ENCODE peak calls at places on chromosomes 3 and 15, in five cellular contexts. P is A549, W is K562, N is HepG2, E is GM12878. S is an unnamed sample.

GRCh38 chr3:36650271-36650671 is 114.1 kb downstream of the DCLK3 start:
- DNase-seq in P (no peak), W (no peak), N (no peak), E (no peak), S (no peak)

GRCh38 chr3:123334056-123334455 is 114.8 kb downstream of the ADCY5 start:
- DNase-seq in P (no peak), W (no peak), N (no peak), E (no peak), S (no peak)

GRCh38 chr15:27449940-27450339 is 479.0 kb downstream of the GABRG3 start:
- DNase-seq in P (no peak), W (no peak), N (no peak), E (no peak), S (no peak)

GRCh38 chr15:99145778-99146177 is 40.9 kb downstream of the SYNM start:
- DNase-seq in P (no peak), W (no peak), N (no peak), E (no peak), S (no peak)

GRCh38 chr3:49533031-49533430 is 21.2 kb upstream of the BSN start:
- DNase-seq in P (no peak), W (no peak), N (no peak), E (no peak), S (no peak)

GRCh38 chr3:152729906-152730305 is 105.0 kb upstream of the P2RY1 start:
- DNase-seq in P (no peak), W (no peak), N (no peak), E (no peak), S (no peak)

GRCh38 chr3:46030626-46031025 is 3.3 kb upstream of the XCR1 start:
- DNase-seq in P (no peak), W (no peak), N (no peak), E (no peak), S (no peak)

GRCh38 chr3:107545680-107546120 is 22.9 kb downstream of the BBX start:
- DNase-seq in P (no peak), W (no peak), N (no peak), E (no peak), S (no peak)

GRCh38 chr3:1908651-1909445 is 189.8 kb upstream of the CNTN4 start:
- DNase-seq in P (no peak), W (no peak), N (no peak), E (no peak), S (no peak)

GRCh38 chr3:71168961-71169411 is 414.5 kb downstream of the FOXP1 start:
- DNase-seq in P (no peak), W (no peak), N (no peak), E (no peak), S (no peak)

GRCh38 chr3:112084980-112085697 is 1.1 kb upstream of the C3orf52 start:
- DNase-seq in P (no peak), W (no peak), N (peak; percentile 39), E (no peak), S (no peak)

GRCh38 chr15:73986055-73986775 is 5.9 kb downstream of the STOML1 start:
- DNase-seq in P (no peak), W (no peak), N (no peak), E (no peak), S (no peak)

GRCh38 chr3:58665410-58665809 is 1.2 kb downstream of the FAM3D start:
- DNase-seq in P (no peak), W (no peak), N (no peak), E (no peak), S (no peak)

GRCh38 chr15:95323798-95324197 is 1006.7 kb upstream of the NR2F2 start:
- DNase-seq in P (no peak), W (no peak), N (no peak), E (no peak), S (no peak)

GRCh38 chr3:188507244-188507720 is 353.3 kb downstream of the LPP start:
- DNase-seq in P (no peak), W (no peak), N (peak; percentile 8), E (no peak), S (no peak)

GRCh38 chr15:98547741-98548166 is 100.6 kb upstream of the IGF1R start:
- DNase-seq in P (no peak), W (no peak), N (no peak), E (no peak), S (peak; percentile 58)

GRCh38 chr3:43953814-43954241 is 263.1 kb downstream of the ABHD5 start:
- DNase-seq in P (no peak), W (no peak), N (no peak), E (no peak), S (no peak)

GRCh38 chr3:15207836-15208504 is 1.9 kb downstream of the CAPN7 start:
- DNase-seq in P (no peak), W (no peak), N (no peak), E (no peak), S (no peak)

GRCh38 chr3:188348445-188349244 is 194.7 kb downstream of the LPP start:
- DNase-seq in P (peak; percentile 13), W (no peak), N (peak; percentile 58), E (no peak), S (no peak)

GRCh38 chr3:134462236-134463059 is 23.3 kb downstream of the ANAPC13 start:
- DNase-seq in P (no peak), W (no peak), N (no peak), E (no peak), S (peak; percentile 20)

GRCh38 chr15:22839046-22839705 is 710 bp downstream of the NIPA2 start:
- DNase-seq in P (peak; percentile 22), W (no peak), N (no peak), E (no peak), S (no peak)

GRCh38 chr3:114551770-114552526 is 258.1 kb downstream of the TIGIT start:
- DNase-seq in P (peak; percentile 2), W (no peak), N (no peak), E (no peak), S (no peak)

GRCh38 chr3:172228041-172228440 is 188.7 kb downstream of the FNDC3B start:
- DNase-seq in P (no peak), W (no peak), N (no peak), E (no peak), S (no peak)

GRCh38 chr15:74240002-74240568 is 4.0 kb downstream of the CCDC33 start:
- DNase-seq in P (peak; percentile 72), W (no peak), N (peak; percentile 40), E (no peak), S (no peak)

GRCh38 chr3:88810455-88810854 is 297.0 kb upstream of the EPHA3 start:
- DNase-seq in P (no peak), W (no peak), N (no peak), E (no peak), S (no peak)

GRCh38 chr15:65884511-65884910 is 15.2 kb downstream of the RAB11A start:
- DNase-seq in P (no peak), W (no peak), N (no peak), E (no peak), S (no peak)

GRCh38 chr3:109930592-109930991 is 593.2 kb upstream of the DPPA4 start:
- DNase-seq in P (no peak), W (no peak), N (no peak), E (no peak), S (no peak)

GRCh38 chr3:127747066-127747465 is 74.3 kb downstream of the ABTB1 start:
- DNase-seq in P (no peak), W (no peak), N (no peak), E (no peak), S (no peak)

GRCh38 chr3:78937486-78937885 is 830.3 kb downstream of the ROBO1 start:
- DNase-seq in P (no peak), W (no peak), N (no peak), E (no peak), S (no peak)

GRCh38 chr3:64056616-64057165 is 33.4 kb upstream of the PSMD6 start:
- DNase-seq in P (no peak), W (no peak), N (no peak), E (no peak), S (no peak)

GRCh38 chr3:23735575-23736326 is 70.0 kb upstream of the UBE2E1 start:
- DNase-seq in P (no peak), W (no peak), N (no peak), E (no peak), S (no peak)

GRCh38 chr3:107753494-107753893 is 230.7 kb downstream of the BBX start:
- DNase-seq in P (peak; percentile 5), W (no peak), N (peak; percentile 47), E (no peak), S (no peak)

GRCh38 chr3:155069729-155070128 is 10.4 kb upstream of the MME start:
- DNase-seq in P (no peak), W (no peak), N (no peak), E (no peak), S (no peak)

GRCh38 chr3:125302932-125303331 is 72.2 kb downstream of the ZNF148 start:
- DNase-seq in P (no peak), W (no peak), N (no peak), E (no peak), S (no peak)

GRCh38 chr3:125300416-125300815 is 74.7 kb downstream of the ZNF148 start:
- DNase-seq in P (no peak), W (no peak), N (no peak), E (no peak), S (no peak)
- TF ChIP-seq HDAC2 in P (no peak), W (no peak), N (no peak), E (no peak), S (no peak)

GRCh38 chr3:129001817-129002572 is 891 bp downstream of the EFCC1 start:
- DNase-seq in P (no peak), W (no peak), N (no peak), E (no peak), S (no peak)

GRCh38 chr3:129005526-129006303 is 4.6 kb downstream of the EFCC1 start:
- DNase-seq in P (no peak), W (no peak), N (peak; percentile 34), E (no peak), S (no peak)

GRCh38 chr3:129004639-129005295 is 3.7 kb downstream of the EFCC1 start:
- DNase-seq in P (no peak), W (no peak), N (no peak), E (no peak), S (no peak)

GRCh38 chr3:129002573-129003569 is 1.8 kb downstream of the EFCC1 start:
- DNase-seq in P (no peak), W (no peak), N (no peak), E (no peak), S (no peak)

GRCh38 chr3:129003578-129004112 is 2.5 kb downstream of the EFCC1 start:
- DNase-seq in P (no peak), W (no peak), N (peak; percentile 23), E (no peak), S (no peak)
- TF ChIP-seq HDAC2 in P (no peak), W (no peak), N (no peak), E (no peak), S (no peak)

GRCh38 chr15:32735948-32736347 is 18.1 kb downstream of the GREM1 start:
- DNase-seq in P (no peak), W (no peak), N (no peak), E (no peak), S (no peak)

GRCh38 chr15:32733276-32733675 is 15.5 kb downstream of the GREM1 start:
- DNase-seq in P (no peak), W (no peak), N (no peak), E (no peak), S (no peak)

GRCh38 chr15:32732574-32733157 is 14.9 kb downstream of the GREM1 start:
- DNase-seq in P (no peak), W (no peak), N (no peak), E (no peak), S (no peak)

GRCh38 chr15:32729700-32730099 is 11.9 kb downstream of the GREM1 start:
- DNase-seq in P (no peak), W (no peak), N (no peak), E (no peak), S (no peak)

GRCh38 chr15:32730677-32731654 is 13.2 kb downstream of the GREM1 start:
- DNase-seq in P (no peak), W (peak; percentile 77), N (peak; percentile 47), E (no peak), S (no peak)
- TF ChIP-seq HDAC2 in P (no peak), W (no peak), N (no peak), E (no peak), S (no peak)

GRCh38 chr3:160921020-160921635 is 165.1 kb downstream of the PPM1L start:
- DNase-seq in P (peak; percentile 54), W (peak; percentile 55), N (peak; percentile 30), E (no peak), S (no peak)
- TF ChIP-seq HDAC2 in P (no peak), W (no peak), N (no peak), E (no peak), S (no peak)